ENCODE peak calls at places on chromosomes 5 and 9, in eight cellular contexts. Q is CD8-positive, alpha-beta T cell; H is IMR-90; S is hepatocyte; M is gastrocnemius medialis; T is left lung; Y is Peyer's patch; K is esophagus squamous epithelium. C is an unnamed sample. For H3K4me1, the result is how much of the 10 kb centered on the place peaks cover.

GRCh38 chr5:74414228-74414627 is 226.3 kb downstream of the ENC1 start:
- DNase-seq in S (no peak), H (no peak), T (no peak), Q (no peak), Y (no peak), M (no peak), K (no peak), C (no peak)

GRCh38 chr5:156543348-156543747 is 216.4 kb downstream of the SGCD start:
- DNase-seq in Y (no peak), K (no peak), H (no peak), S (no peak), T (no peak), Q (no peak), M (no peak), C (no peak)

GRCh38 chr9:121441163-121441562 is 58.5 kb downstream of the GGTA1 start:
- DNase-seq in H (no peak), Q (no peak), K (no peak), M (no peak), Y (no peak), T (no peak), S (no peak), C (no peak)

GRCh38 chr5:41270423-41271251 is 57.3 kb upstream of the C6 start:
- DNase-seq in H (peak), K (no peak), M (no peak), Y (peak), S (peak), T (no peak), Q (no peak), C (peak)

GRCh38 chr9:106286249-106286648 is 576.7 kb upstream of the ZNF462 start:
- DNase-seq in K (no peak), H (no peak), Y (no peak), M (no peak), S (peak), T (no peak), Q (no peak), C (peak)

GRCh38 chr5:142716963-142717362 is 31.1 kb upstream of the FGF1 start:
- DNase-seq in S (peak), H (peak), K (no peak), Y (peak), T (peak), M (no peak), Q (no peak), C (peak)

GRCh38 chr5:60945760-60946253 is 802 bp downstream of the NDUFAF2 start:
- DNase-seq in M (peak), T (peak), K (no peak), Y (no peak), S (no peak), Q (no peak), H (peak), C (peak)

GRCh38 chr9:79701651-79702050 is 129.9 kb downstream of the TLE4 start:
- DNase-seq in H (no peak), M (peak), K (no peak), S (no peak), Q (no peak), Y (no peak), T (peak), C (no peak)

GRCh38 chr5:44881266-44881665 is 72.5 kb downstream of the MRPS30 start:
- DNase-seq in T (no peak), S (no peak), K (no peak), H (no peak), Y (no peak), M (no peak), Q (no peak), C (no peak)

GRCh38 chr9:88041447-88041846 is 67.1 kb upstream of the CDK20 start:
- DNase-seq in S (peak), M (no peak), Y (no peak), T (no peak), K (no peak), Q (no peak), H (peak), C (peak)

GRCh38 chr5:115961413-115962238 is 649 bp upstream of the LVRN start:
- DNase-seq in H (no peak), M (peak), Q (no peak), K (no peak), T (no peak), S (no peak), Y (no peak), C (peak)

GRCh38 chr5:40292006-40292405 is 387.7 kb upstream of the PTGER4 start:
- DNase-seq in M (no peak), Y (no peak), K (no peak), H (no peak), T (no peak), S (no peak), Q (no peak), C (no peak)

GRCh38 chr9:2469681-2470141 is 151.9 kb upstream of the VLDLR start:
- DNase-seq in S (no peak), T (no peak), M (peak), Y (no peak), K (no peak), H (peak), Q (no peak), C (peak)

GRCh38 chr9:77488439-77489126 is 159.5 kb downstream of the GNA14 start:
- DNase-seq in H (peak), Y (no peak), S (no peak), T (no peak), Q (no peak), M (no peak), K (no peak), C (peak)

GRCh38 chr5:179558912-179559279 is 8.5 kb downstream of the RUFY1 start:
- DNase-seq in S (peak), M (no peak), H (peak), T (peak), Y (peak), K (no peak), Q (no peak), C (peak)

GRCh38 chr9:35615981-35616680 is 2.1 kb downstream of the CD72 start:
- DNase-seq in S (no peak), T (no peak), Q (no peak), H (no peak), K (no peak), M (no peak), Y (peak), C (peak)

GRCh38 chr9:37840560-37841194 is 40.1 kb downstream of the DCAF10 start:
- DNase-seq in K (no peak), Q (no peak), Y (peak), M (no peak), S (no peak), T (no peak), H (peak), C (no peak)

GRCh38 chr5:79109527-79110492 is 1.8 kb upstream of the BHMT start:
- DNase-seq in K (no peak), T (no peak), Y (peak), Q (no peak), H (no peak), M (no peak), S (peak), C (peak)

GRCh38 chr5:77168187-77168883 is 42.1 kb upstream of the PDE8B start:
- DNase-seq in H (peak), T (peak), M (peak), K (no peak), Y (no peak), S (peak), Q (no peak), C (peak)

GRCh38 chr9:109448223-109448622 is 49.9 kb downstream of the PTPN3 start:
- DNase-seq in M (no peak), Q (no peak), K (no peak), S (no peak), H (peak), T (no peak), Y (no peak), C (no peak)

GRCh38 chr5:176489077-176489476 is 40.9 kb downstream of the FAF2 start:
- DNase-seq in Q (no peak), H (no peak), M (no peak), T (no peak), K (no peak), S (no peak), Y (no peak), C (no peak)

GRCh38 chr5:154141686-154142300 is 48.7 kb upstream of the GALNT10 start:
- DNase-seq in K (no peak), Q (no peak), S (no peak), T (no peak), Y (no peak), H (no peak), M (no peak), C (no peak)

GRCh38 chr9:38689678-38690077 is 30.3 kb downstream of the FAM240B start:
- DNase-seq in H (peak), T (no peak), M (no peak), Y (no peak), S (peak), Q (no peak), K (no peak), C (peak)

GRCh38 chr9:109191746-109192145 is 24.7 kb upstream of the FRRS1L start:
- DNase-seq in M (no peak), T (no peak), S (no peak), Q (no peak), K (no peak), Y (no peak), H (no peak), C (no peak)

GRCh38 chr5:28012538-28012937 is 974.2 kb upstream of the CDH9 start:
- DNase-seq in H (no peak), T (no peak), Y (no peak), M (no peak), S (no peak), K (no peak), Q (no peak), C (no peak)

GRCh38 chr5:91311168-91311696 is 71.9 kb downstream of the ARRDC3 start:
- DNase-seq in Q (no peak), H (no peak), M (no peak), S (no peak), Y (no peak), T (no peak), K (no peak), C (no peak)

GRCh38 chr9:125755340-125755739 is 8.2 kb downstream of the PBX3 start:
- DNase-seq in S (no peak), T (no peak), K (no peak), M (no peak), Y (no peak), Q (no peak), H (no peak), C (no peak)

GRCh38 chr5:139877129-139877597 is 81.6 kb downstream of the PSD2 start:
- DNase-seq in S (no peak), K (no peak), M (no peak), H (no peak), Q (no peak), T (no peak), Y (no peak), C (no peak)

GRCh38 chr9:38284039-38284767 is 108.3 kb upstream of the ALDH1B1 start:
- DNase-seq in K (no peak), T (no peak), Y (no peak), S (no peak), Q (no peak), H (no peak), M (no peak), C (no peak)

GRCh38 chr5:14936588-14936987 is 65.0 kb upstream of the ANKH start:
- DNase-seq in T (no peak), S (no peak), Q (no peak), M (no peak), K (no peak), H (no peak), Y (no peak), C (no peak)

GRCh38 chr5:83608122-83608521 is 112.5 kb downstream of the HAPLN1 start:
- DNase-seq in T (no peak), M (no peak), Y (no peak), H (peak), Q (no peak), K (no peak), S (peak), C (peak)

GRCh38 chr9:16461231-16461840 is 409.1 kb downstream of the BNC2 start:
- DNase-seq in Y (no peak), S (no peak), Q (no peak), H (peak), K (no peak), M (no peak), T (no peak), C (peak)

GRCh38 chr9:18675345-18675744 is 201.4 kb downstream of the ADAMTSL1 start:
- DNase-seq in Q (no peak), K (no peak), S (no peak), M (no peak), T (no peak), Y (no peak), H (peak), C (no peak)

GRCh38 chr5:10308844-10309243 is 1.1 kb upstream of the CMBL start:
- DNase-seq in T (peak), K (no peak), Y (no peak), M (no peak), H (no peak), Q (no peak), S (no peak), C (no peak)

GRCh38 chr5:82922086-82922734 is 155.0 kb downstream of the TMEM167A start:
- DNase-seq in Q (no peak), H (no peak), S (no peak), K (no peak), Y (no peak), M (no peak), T (no peak), C (no peak)

GRCh38 chr9:19409406-19410194 is 791 bp downstream of the ACER2 start:
- DNase-seq in M (peak), T (peak), Q (no peak), Y (peak), S (peak), H (no peak), K (no peak), C (peak)

GRCh38 chr5:82107277-82107676 is 135.5 kb downstream of the ATG10 start:
- DNase-seq in Q (no peak), T (no peak), Y (no peak), M (no peak), H (peak), K (no peak), S (peak), C (no peak)

DNA sequence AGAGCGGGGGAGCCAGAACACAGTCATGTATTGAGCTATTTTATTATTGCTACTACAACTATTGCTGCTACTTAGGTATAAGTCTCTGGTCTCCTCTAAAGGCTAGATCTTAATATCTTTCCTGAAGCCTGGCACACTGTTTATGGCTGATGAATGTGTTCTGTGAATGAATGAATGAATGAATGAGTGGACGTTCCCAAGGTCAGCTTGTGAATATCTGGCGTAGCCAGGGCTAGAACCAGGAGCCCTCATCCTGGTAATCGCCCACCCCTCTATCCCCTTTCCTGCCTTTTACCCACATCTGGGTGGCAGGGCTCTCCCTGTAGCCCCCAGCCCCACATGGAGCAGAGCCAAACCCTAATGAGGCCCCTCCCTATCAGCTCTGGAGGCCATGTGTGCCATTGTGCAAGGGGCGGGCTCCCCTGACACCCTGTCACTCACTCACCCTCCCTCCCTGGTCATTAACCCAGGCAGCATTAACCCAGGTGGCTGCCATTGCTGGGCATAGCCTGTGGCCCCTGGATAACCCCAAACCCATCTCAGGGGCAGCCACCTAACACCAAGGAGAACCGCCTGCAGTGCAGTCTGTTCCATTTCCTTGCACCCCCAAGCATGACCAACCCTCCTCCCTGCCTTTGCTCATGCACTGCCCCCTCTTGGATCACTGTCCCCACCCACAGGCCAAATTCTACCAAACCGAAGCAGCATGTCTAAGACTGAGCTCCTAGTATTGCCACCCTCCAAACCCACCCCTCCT is 2.0 kb upstream of the AKNA start:
- DNase-seq in S (no peak), T (peak), Q (no peak), Y (peak), K (no peak), H (no peak), M (no peak), C (peak)
- TF ChIP-seq CTCF in S (no peak), T (no peak), Q (no peak), Y (no peak), K (no peak), H (no peak), M (no peak), C (no peak)

DNA sequence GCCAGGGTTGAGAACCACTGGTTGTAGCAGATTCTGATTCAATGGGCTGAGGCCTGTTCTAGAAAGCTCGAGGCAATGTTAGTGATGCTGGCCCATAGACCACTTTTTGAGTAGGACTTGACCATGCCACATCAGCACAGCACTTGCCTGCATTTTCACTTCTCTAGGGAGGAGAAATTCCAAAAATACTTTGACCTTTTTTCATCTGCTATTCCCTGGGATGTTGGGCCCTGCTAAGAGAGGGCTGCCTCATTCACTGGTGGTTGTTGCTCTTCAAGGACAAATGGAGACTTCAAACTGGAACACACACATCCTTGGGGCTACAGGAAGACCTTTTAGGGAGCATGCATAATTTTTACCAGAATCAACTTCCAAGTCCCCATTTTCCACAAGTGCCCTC is 12.8 kb upstream of the TGFBI start:
- DNase-seq in S (no peak), H (no peak), Q (no peak), Y (no peak), K (no peak), M (no peak), T (no peak), C (peak)
- H3K4me1 ChIP-seq in S (half or more), H (under half), Q (under half), Y (under half), K (half or more), M (under half), T (half or more), C (under half)

GRCh38 chr5:17748196-17748595 is 113.9 kb downstream of the TAF11L14 start:
- DNase-seq in K (no peak), H (no peak), S (no peak), M (no peak), Y (no peak), Q (no peak), T (no peak), C (no peak)
- H3K27ac ChIP-seq in K (no peak), H (no peak), S (no peak), M (no peak), Y (no peak), Q (no peak), T (no peak), C (no peak)

GRCh38 chr9:92455217-92455616 is 27.1 kb downstream of the ASPN start:
- DNase-seq in K (no peak), S (no peak), M (no peak), T (no peak), Q (no peak), H (no peak), Y (no peak), C (peak)
- TF ChIP-seq CTCF in K (no peak), S (peak), M (no peak), T (no peak), Q (no peak), H (no peak), Y (peak), C (peak)

DNA sequence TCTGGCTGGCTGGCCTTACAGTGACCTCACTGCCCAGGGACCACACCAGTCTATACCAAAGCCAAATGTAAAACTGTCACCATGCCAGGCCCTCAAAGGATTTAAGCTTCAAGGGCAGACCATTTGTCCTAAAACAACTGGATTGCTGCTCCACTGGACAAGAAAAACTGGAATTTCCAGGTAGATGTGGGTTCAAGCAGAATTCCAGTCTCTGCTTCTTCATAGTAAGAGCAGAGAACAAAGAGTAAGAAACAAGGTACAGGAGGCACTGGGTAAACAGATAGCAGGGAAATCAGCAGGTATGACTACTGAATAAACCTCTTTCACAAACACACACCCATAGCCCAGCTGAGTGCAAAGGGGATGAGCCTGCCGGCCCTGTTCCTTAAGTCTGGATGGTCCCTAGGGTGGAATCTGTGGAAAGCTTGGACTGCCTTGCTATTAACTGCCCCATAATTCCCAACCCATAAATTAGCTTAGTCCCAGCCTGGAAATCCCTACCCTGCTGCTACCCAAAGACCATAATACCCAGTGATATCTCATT is 5.5 kb downstream of the B4GALT1 start:
- DNase-seq in K (no peak), S (peak), Y (no peak), Q (no peak), M (no peak), H (no peak), T (no peak), C (no peak)
- H3K4me1 ChIP-seq in K (half or more), S (half or more), Y (half or more), Q (half or more), M (half or more), H (half or more), T (half or more), C (under half)

GRCh38 chr5:128172102-128172501 is 88.5 kb downstream of the SLC12A2 start:
- DNase-seq in K (no peak), T (no peak), Q (no peak), S (no peak), H (no peak), Y (no peak), M (no peak), C (no peak)

GRCh38 chr5:128169369-128170017 is 85.9 kb downstream of the SLC12A2 start:
- DNase-seq in S (no peak), M (no peak), K (no peak), Y (no peak), Q (no peak), T (no peak), H (no peak), C (no peak)

GRCh38 chr5:128174951-128175350 is 91.4 kb downstream of the SLC12A2 start:
- DNase-seq in K (no peak), S (no peak), Y (no peak), H (peak), T (no peak), M (no peak), Q (no peak), C (no peak)
- H3K27ac ChIP-seq in K (no peak), S (no peak), Y (no peak), H (no peak), T (no peak), M (no peak), Q (no peak), C (no peak)

DNA sequence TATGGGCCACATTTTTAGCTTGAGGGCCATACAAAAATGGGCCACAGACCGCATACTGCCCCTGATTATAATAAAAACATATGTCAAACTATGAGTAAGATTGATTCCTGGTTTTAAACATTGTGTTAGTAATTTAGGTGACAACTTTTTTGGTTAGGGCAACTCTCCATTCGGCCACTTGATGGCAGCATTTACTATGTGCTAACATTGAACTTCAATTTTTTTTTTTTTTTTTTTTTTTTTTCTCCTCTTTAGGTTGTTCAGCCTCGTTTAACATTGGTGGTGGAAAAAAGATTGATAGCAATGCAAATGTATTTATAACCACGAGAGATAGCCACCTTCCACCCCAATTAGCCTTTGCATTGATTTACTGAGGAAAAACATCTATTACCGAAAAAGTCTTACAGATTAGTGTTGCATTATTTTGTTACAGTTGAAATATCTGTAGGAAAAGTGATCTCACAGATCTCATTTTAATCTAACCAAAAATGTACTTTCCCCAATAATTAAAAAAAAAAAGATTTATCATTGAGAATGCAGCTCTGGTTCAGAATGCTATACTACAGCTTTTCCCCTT is 159.1 kb downstream of the CSNK1G3 start:
- DNase-seq in M (peak), H (peak), Q (peak), S (peak), Y (peak), K (no peak), T (no peak), C (peak)
- TF ChIP-seq CTCF in M (peak), H (peak), Q (peak), S (peak), Y (peak), K (peak), T (peak), C (peak)

C was measured in endodermal cell.